ENCODE peak calls at places on chromosome 4, in seven cellular contexts. U is AG04450, P is hepatocyte, V is fibroblast of lung, Y is endodermal cell, F is heart right ventricle, X is lower leg skin. S is an unnamed sample.

GRCh38 chr4:108762559-108763225 is at the start of gene ETNPPL:
- DNase-seq in P (peak), Y (peak), U (no peak), F (peak), V (peak), X (no peak), S (peak)

GRCh38 chr4:55358246-55358645 is 12.2 kb downstream of the SRD5A3 start:
- DNase-seq in Y (no peak), U (no peak), V (no peak), P (no peak), F (no peak), X (no peak), S (no peak)

GRCh38 chr4:142565771-142566170 is 280.3 kb downstream of the INPP4B start:
- DNase-seq in U (no peak), F (no peak), Y (no peak), V (peak), P (no peak), X (no peak), S (no peak)

GRCh38 chr4:174523003-174523693 is 860 bp upstream of the HPGD start:
- DNase-seq in F (no peak), X (peak), V (peak), P (no peak), U (no peak), Y (peak), S (no peak)

GRCh38 chr4:82500106-82500738 is 61.6 kb downstream of the TMEM150C start:
- DNase-seq in U (no peak), P (no peak), Y (no peak), X (no peak), V (peak), F (no peak), S (no peak)

GRCh38 chr4:15451866-15452765 is 17.6 kb upstream of the CC2D2A start:
- DNase-seq in V (peak), X (peak), U (peak), P (peak), Y (no peak), F (no peak), S (no peak)

GRCh38 chr4:82753238-82753637 is 45.4 kb downstream of the SCD5 start:
- DNase-seq in P (peak), X (no peak), F (no peak), Y (peak), V (no peak), U (no peak), S (no peak)

GRCh38 chr4:168337550-168337940 is 19.0 kb upstream of the DDX60 start:
- DNase-seq in U (peak), F (no peak), P (no peak), V (no peak), X (no peak), Y (no peak), S (no peak)

GRCh38 chr4:145420595-145421214 is 60.9 kb upstream of the SMAD1 start:
- DNase-seq in X (no peak), P (peak), Y (no peak), V (no peak), U (no peak), F (no peak), S (no peak)

GRCh38 chr4:152352645-152353116 is 183.2 kb downstream of the FBXW7 start:
- DNase-seq in V (peak), F (peak), P (peak), X (peak), U (peak), Y (peak), S (peak)

GRCh38 chr4:127162741-127163140 is 470.0 kb upstream of the INTU start:
- DNase-seq in P (no peak), X (no peak), Y (no peak), U (peak), V (peak), F (no peak), S (no peak)

GRCh38 chr4:75385139-75385538 is 129.1 kb downstream of the RCHY1 start:
- DNase-seq in Y (peak), V (no peak), P (no peak), X (no peak), U (no peak), F (no peak), S (no peak)

GRCh38 chr4:182643801-182644311 is 273.3 kb downstream of the DCTD start:
- DNase-seq in P (no peak), X (peak), V (peak), U (peak), F (peak), Y (no peak), S (no peak)

GRCh38 chr4:40003986-40004385 is 26.3 kb upstream of the PDS5A start:
- DNase-seq in Y (no peak), V (peak), P (no peak), X (no peak), U (peak), F (peak), S (no peak)

GRCh38 chr4:81723927-81724587 is 252.3 kb upstream of the RASGEF1B start:
- DNase-seq in V (peak), X (peak), F (peak), U (no peak), P (peak), Y (no peak), S (no peak)

GRCh38 chr4:54844911-54845310 is 187.2 kb downstream of the KIT start:
- DNase-seq in P (no peak), F (no peak), X (no peak), V (no peak), U (no peak), Y (no peak), S (no peak)

GRCh38 chr4:144757969-144758368 is 112.0 kb downstream of the HHIP start:
- DNase-seq in P (no peak), Y (no peak), U (no peak), X (no peak), F (no peak), V (no peak), S (no peak)

GRCh38 chr4:7628432-7628831 is 193.7 kb upstream of the PSAPL1 start:
- DNase-seq in X (no peak), Y (no peak), U (no peak), P (no peak), F (no peak), V (no peak), S (no peak)

GRCh38 chr4:86960557-86960959 is 25.7 kb downstream of the AFF1 start:
- DNase-seq in U (no peak), V (peak), P (peak), Y (peak), F (no peak), X (no peak), S (peak)

GRCh38 chr4:1402516-1403101 is 3.6 kb downstream of the NKX1-1 start:
- DNase-seq in F (no peak), X (no peak), U (no peak), P (peak), Y (peak), V (no peak), S (no peak)

GRCh38 chr4:139419388-139419914 is 34.5 kb upstream of the RAB33B start:
- DNase-seq in V (peak), X (peak), U (peak), P (peak), F (peak), Y (no peak), S (no peak)

GRCh38 chr4:172726001-172726423 is 442.6 kb upstream of the GALNT7 start:
- DNase-seq in U (no peak), F (no peak), P (peak), V (no peak), Y (peak), X (no peak), S (peak)

GRCh38 chr4:146648384-146648783 is 9.7 kb downstream of the POU4F2 start:
- DNase-seq in U (no peak), Y (peak), F (no peak), P (no peak), X (no peak), V (no peak), S (no peak)

GRCh38 chr4:69760455-69760854 is at the start of gene SULT1B1:
- DNase-seq in U (peak), Y (no peak), F (no peak), V (peak), X (peak), P (peak), S (no peak)

GRCh38 chr4:21801661-21802355 is 146.8 kb downstream of the KCNIP4 start:
- DNase-seq in P (no peak), Y (no peak), X (no peak), F (no peak), U (no peak), V (no peak), S (no peak)

GRCh38 chr4:57320217-57320616 is 210.0 kb upstream of the IGFBP7 start:
- DNase-seq in Y (no peak), X (no peak), F (no peak), V (no peak), U (no peak), P (no peak), S (no peak)

GRCh38 chr4:150126201-150126879 is 48.1 kb downstream of the DCLK2 start:
- DNase-seq in V (peak), P (no peak), Y (no peak), X (peak), F (peak), U (no peak), S (no peak)

GRCh38 chr4:107304699-107305286 is 268.7 kb upstream of the DKK2 start:
- DNase-seq in Y (no peak), V (no peak), X (no peak), F (no peak), P (no peak), U (no peak), S (no peak)

GRCh38 chr4:140252742-140253555 is 99.0 kb upstream of the MAML3 start:
- DNase-seq in P (peak), U (no peak), F (peak), V (peak), X (peak), Y (peak), S (peak)

GRCh38 chr4:20698382-20698781 is 1.9 kb upstream of the PACRGL start:
- DNase-seq in U (no peak), Y (no peak), F (no peak), V (no peak), P (no peak), X (no peak), S (no peak)

GRCh38 chr4:36349904-36350554 is 68.6 kb downstream of the DTHD1 start:
- DNase-seq in X (no peak), P (no peak), V (no peak), Y (no peak), F (no peak), U (no peak), S (no peak)

GRCh38 chr4:2009651-2010233 is 968 bp upstream of the NELFA start:
- DNase-seq in V (peak), X (peak), F (peak), P (peak), U (no peak), Y (peak), S (peak)

GRCh38 chr4:186943607-186943908 is 219.9 kb upstream of the FAT1 start:
- DNase-seq in F (no peak), U (no peak), P (peak), V (no peak), X (no peak), Y (no peak), S (no peak)

GRCh38 chr4:33188733-33189132 is 2468.6 kb downstream of the PCDH7 start:
- DNase-seq in X (no peak), U (no peak), P (no peak), V (no peak), Y (no peak), F (no peak), S (no peak)

GRCh38 chr4:102642571-102643298 is 118.0 kb downstream of the MANBA start:
- DNase-seq in P (no peak), U (no peak), V (peak), Y (no peak), F (peak), X (no peak), S (no peak)

GRCh38 chr4:139773560-139774318 is 108.1 kb downstream of the MGST2 start:
- DNase-seq in U (no peak), V (no peak), Y (no peak), P (no peak), F (no peak), X (no peak), S (no peak)

GRCh38 chr4:52317361-52317879 is 266.3 kb downstream of the SPATA18 start:
- DNase-seq in P (no peak), V (no peak), X (no peak), F (no peak), Y (no peak), U (no peak), S (no peak)

GRCh38 chr4:101651778-101652177 is 138.8 kb upstream of the BANK1 start:
- DNase-seq in X (no peak), V (no peak), F (peak), Y (no peak), U (no peak), P (no peak), S (no peak)

GRCh38 chr4:62449538-62449937 is 1249.4 kb downstream of the ADGRL3 start:
- DNase-seq in X (no peak), F (no peak), V (no peak), P (no peak), U (no peak), Y (peak), S (no peak)
- TF ChIP-seq CTCF in X (no peak), F (no peak), V (no peak), P (no peak), U (no peak), Y (no peak), S (no peak)

GRCh38 chr4:177100307-177100706 is 209.4 kb upstream of the NEIL3 start:
- DNase-seq in F (no peak), P (no peak), Y (no peak), X (no peak), V (no peak), U (no peak), S (no peak)
- TF ChIP-seq CTCF in F (no peak), P (no peak), Y (peak), X (no peak), V (peak), U (no peak), S (no peak)

GRCh38 chr4:99998062-99998880 is 48.2 kb upstream of the H2AZ1 start:
- DNase-seq in P (peak), Y (no peak), V (peak), U (no peak), X (no peak), F (no peak), S (no peak)
- TF ChIP-seq CTCF in P (peak), Y (peak), V (peak), U (peak), X (no peak), F (peak), S (peak)

DNA sequence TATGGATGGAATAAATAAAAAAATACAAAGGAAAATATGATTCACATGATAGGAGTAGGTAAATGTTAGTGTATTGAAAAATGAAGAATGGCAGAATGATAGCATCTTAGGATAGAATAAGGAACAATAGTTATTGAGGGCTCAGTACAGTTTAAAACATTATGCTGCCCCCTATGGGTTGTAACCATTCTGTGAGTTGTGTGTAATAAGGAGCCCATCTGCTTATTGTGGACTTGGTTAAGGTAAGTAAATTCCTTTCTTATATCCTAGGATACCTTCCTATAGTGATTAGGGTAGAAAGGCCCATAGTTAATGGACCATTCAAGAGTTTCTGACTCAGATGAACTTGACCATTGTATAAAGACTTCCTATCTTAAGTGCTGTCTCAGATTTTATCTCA is 195.8 kb downstream of the PDHA2 start:
- DNase-seq in U (no peak), P (no peak), V (peak), X (no peak), F (no peak), Y (no peak), S (no peak)
- TF ChIP-seq CTCF in U (peak), P (peak), V (peak), X (no peak), F (peak), Y (peak), S (peak)